ENCODE peak calls at places on chromosomes 4 and X, in eight cellular contexts. G, Z, M, B, H, P, E and X are unnamed samples. For H3K36me3, the result is how much of the 10 kb centered on the place peaks cover.

GRCh38 chr4:142824368-142824767 is 21.7 kb downstream of the INPP4B start:
- DNase-seq in M (no peak), Z (peak), H (no peak), B (no peak), E (no peak), G (peak), P (no peak), X (no peak)

GRCh38 chr4:10086506-10087120 is 30.0 kb downstream of the WDR1 start:
- DNase-seq in E (no peak), M (no peak), G (no peak), P (no peak), H (no peak), B (no peak), Z (no peak), X (no peak)

GRCh38 chr4:140764785-140765392 is 8.7 kb upstream of the TBC1D9 start:
- DNase-seq in G (peak), B (no peak), H (no peak), M (no peak), Z (no peak), E (no peak), P (peak), X (no peak)

GRCh38 chr4:93835929-93836328 is 7.4 kb downstream of the ATOH1 start:
- DNase-seq in Z (no peak), P (no peak), G (no peak), B (no peak), H (no peak), E (no peak), M (no peak), X (no peak)

GRCh38 chrX:110699109-110699508 is 96.5 kb downstream of the CHRDL1 start:
- DNase-seq in E (no peak), P (no peak), B (no peak), H (no peak), Z (no peak), G (peak), M (no peak), X (no peak)

GRCh38 chr4:172352351-172352750 is 539.1 kb downstream of the GALNTL6 start:
- DNase-seq in M (no peak), P (no peak), B (no peak), G (no peak), Z (no peak), E (no peak), H (no peak), X (no peak)

GRCh38 chrX:80765226-80765625 is 44.5 kb downstream of the BRWD3 start:
- DNase-seq in Z (peak), G (peak), H (no peak), M (no peak), E (no peak), B (no peak), P (no peak), X (peak)

GRCh38 chr4:80918004-80918403 is 112.5 kb upstream of the BMP3 start:
- DNase-seq in P (no peak), M (no peak), Z (peak), E (no peak), H (no peak), B (no peak), G (peak), X (no peak)

GRCh38 chr4:73944061-73944875 is 37.6 kb downstream of the PF4 start:
- DNase-seq in H (peak), P (no peak), E (peak), B (peak), Z (peak), G (peak), M (no peak), X (no peak)

GRCh38 chrX:111352424-111352823 is 59.6 kb downstream of the DCX start:
- DNase-seq in E (peak), H (peak), B (peak), M (peak), G (peak), Z (peak), P (no peak), X (peak)

GRCh38 chr4:85610450-85610849 is 135.5 kb downstream of the ARHGAP24 start:
- DNase-seq in Z (no peak), B (no peak), E (no peak), H (no peak), G (no peak), P (no peak), M (no peak), X (no peak)

GRCh38 chr4:187090401-187090800 is 366.7 kb upstream of the FAT1 start:
- DNase-seq in Z (no peak), H (no peak), P (no peak), G (no peak), E (no peak), B (no peak), M (no peak), X (no peak)

GRCh38 chrX:111511477-111511876 is at the start of gene SERTM2:
- DNase-seq in G (peak), B (no peak), M (peak), E (peak), Z (peak), H (no peak), P (peak), X (no peak)

GRCh38 chr4:24408640-24409039 is 175.7 kb downstream of the DHX15 start:
- DNase-seq in G (no peak), P (no peak), M (no peak), B (no peak), Z (no peak), E (no peak), H (no peak), X (no peak)

GRCh38 chrX:77597511-77597910 is 150.3 kb downstream of the FGF16 start:
- DNase-seq in E (no peak), H (no peak), G (no peak), Z (no peak), M (no peak), B (no peak), P (no peak), X (no peak)

GRCh38 chr4:148214529-148215166 is 227.6 kb downstream of the NR3C2 start:
- DNase-seq in G (peak), M (no peak), Z (no peak), P (no peak), H (peak), B (peak), E (no peak), X (no peak)

GRCh38 chr4:158771776-158772175 is 3.0 kb downstream of the FNIP2 start:
- DNase-seq in G (no peak), P (no peak), Z (no peak), H (no peak), E (no peak), B (no peak), M (no peak), X (no peak)

GRCh38 chr4:158776106-158776505 is 7.3 kb downstream of the FNIP2 start:
- DNase-seq in P (no peak), Z (no peak), B (no peak), H (no peak), M (no peak), E (no peak), G (no peak), X (no peak)

GRCh38 chr4:158777423-158777822 is 8.6 kb downstream of the FNIP2 start:
- DNase-seq in E (no peak), M (no peak), G (no peak), Z (no peak), P (no peak), H (no peak), B (no peak), X (no peak)

GRCh38 chr4:158778065-158778711 is 9.4 kb downstream of the FNIP2 start:
- DNase-seq in M (no peak), H (no peak), G (no peak), P (no peak), E (peak), Z (no peak), B (no peak), X (no peak)

DNA sequence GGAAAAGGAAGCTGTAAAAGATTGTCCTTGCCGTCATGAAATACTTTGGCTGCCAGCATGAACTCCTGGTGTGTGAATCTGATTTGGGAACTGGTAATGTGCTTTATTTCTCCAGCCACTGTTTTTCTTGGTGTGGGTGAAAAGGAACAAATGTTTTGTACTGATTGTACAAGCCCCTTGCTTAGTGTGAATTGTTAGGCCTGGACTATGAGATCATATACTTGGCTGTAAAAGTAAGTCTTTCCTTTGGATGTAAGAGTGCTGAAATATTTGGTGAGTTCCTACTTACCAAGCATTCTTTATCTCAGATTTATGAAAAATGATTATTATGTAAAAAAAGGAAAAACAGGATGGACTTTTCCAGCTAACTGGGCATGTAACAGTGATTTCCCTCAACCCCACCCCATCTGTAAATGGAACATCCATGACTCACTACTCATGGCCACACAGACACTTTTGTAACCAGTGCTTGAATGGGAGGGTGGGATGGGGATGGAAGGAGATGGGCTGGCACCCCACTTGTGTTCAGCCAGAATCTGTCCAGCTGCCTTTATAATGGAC is 6.3 kb downstream of the FNIP2 start:
- DNase-seq in E (peak), G (peak), B (no peak), P (no peak), Z (peak), H (no peak), M (no peak), X (no peak)
- H3K4me3 ChIP-seq in E (no peak), G (no peak), B (no peak), P (no peak), Z (no peak), H (no peak), M (no peak), X (no peak)

DNA sequence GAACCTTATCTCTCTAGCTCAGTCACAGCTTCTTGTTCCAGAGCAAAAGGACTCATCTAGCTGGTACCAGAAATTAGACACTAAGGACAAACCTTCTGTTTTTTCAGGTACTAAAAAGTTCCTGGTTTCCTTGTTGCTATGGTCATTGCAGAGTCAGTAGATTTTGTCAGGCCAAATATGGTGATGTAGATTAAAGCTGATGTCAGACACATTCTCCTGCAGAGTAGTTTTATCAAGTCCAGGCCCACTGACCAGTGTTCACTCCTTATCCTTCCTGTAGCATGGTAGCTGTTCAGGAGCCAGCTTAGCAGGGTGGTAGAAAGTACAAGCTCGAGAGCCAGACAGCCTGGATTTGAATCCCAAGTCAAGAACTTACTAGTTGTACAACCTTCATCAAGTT is 17.8 kb downstream of the OCRL start:
- DNase-seq in H (no peak), M (no peak), P (no peak), G (no peak), Z (peak), E (no peak), B (no peak), X (no peak)
- H3K36me3 ChIP-seq in H (under half), M (under half), P (under half), G (under half), Z (under half), E (under half), B (half or more), X (under half)

DNA sequence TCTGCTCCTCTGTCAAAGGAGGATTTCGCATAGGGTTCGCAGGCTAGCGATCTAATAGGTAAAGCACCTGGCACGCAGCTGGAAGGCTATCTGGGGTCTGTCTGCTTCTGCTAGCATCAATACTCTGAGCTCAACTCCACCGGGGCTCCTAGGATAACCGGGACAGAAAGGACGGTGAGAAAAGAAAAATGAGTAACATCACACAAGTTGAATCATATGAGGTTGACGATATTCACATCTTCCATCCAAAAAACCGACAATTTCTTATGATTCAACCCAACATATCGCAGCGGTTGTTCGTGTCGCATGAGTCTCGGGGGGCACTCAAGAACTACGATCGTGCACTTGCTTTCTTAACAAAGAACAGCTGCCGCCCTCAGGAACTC is 1.8 kb downstream of the PROM1 start:
- DNase-seq in H (no peak), B (no peak), M (no peak), G (no peak), P (no peak), Z (no peak), E (no peak), X (no peak)
- H3K4me3 ChIP-seq in H (peak), B (peak), M (peak), G (peak), P (peak), Z (peak), E (peak), X (peak)

GRCh38 chr4:113457886-113458285 is 303.7 kb downstream of the CAMK2D start:
- DNase-seq in H (no peak), G (no peak), P (no peak), E (no peak), B (no peak), Z (no peak), M (no peak), X (no peak)
- H3K36me3 ChIP-seq in H (under half), G (under half), P (under half), E (under half), B (half or more), Z (under half), M (under half), X (under half)

GRCh38 chrX:101393530-101394305 is 2.9 kb downstream of the RPL36A start:
- DNase-seq in M (no peak), P (no peak), H (no peak), B (no peak), Z (no peak), E (no peak), G (no peak), X (no peak)
- H3K4me3 ChIP-seq in M (no peak), P (no peak), H (no peak), B (no peak), Z (no peak), E (no peak), G (no peak), X (no peak)